ENCODE peak calls at places on chromosomes 6 and 20, in four cellular contexts. H is transverse colon, T is H1, E is A549. I is an unnamed sample.

GRCh38 chr20:35339007-35339406 is 46.8 kb upstream of the FAM83C start:
- DNase-seq in T (no peak), H (no peak), E (no peak), I (peak)

GRCh38 chr6:99185525-99185924 is 163.9 kb downstream of the FAXC start:
- DNase-seq in T (no peak), H (no peak), E (no peak), I (no peak)

GRCh38 chr6:144908004-144908403 is 622.9 kb downstream of the UTRN start:
- DNase-seq in T (no peak), E (no peak), H (no peak), I (no peak)

GRCh38 chr6:31877125-31877650 is 1.6 kb downstream of the SLC44A4 start:
- DNase-seq in T (no peak), H (peak), E (no peak), I (no peak)

GRCh38 chr20:16694176-16694575 is 35.6 kb upstream of the SNRPB2 start:
- DNase-seq in H (no peak), T (no peak), E (no peak), I (no peak)

GRCh38 chr6:67541591-67541990 is 1093.5 kb upstream of the ADGRB3 start:
- DNase-seq in E (no peak), T (no peak), H (no peak), I (no peak)

GRCh38 chr6:45411959-45412358 is 34.2 kb upstream of the SUPT3H start:
- DNase-seq in T (no peak), E (no peak), H (no peak), I (no peak)

GRCh38 chr20:35551485-35551884 is 9.6 kb downstream of the ERGIC3 start:
- DNase-seq in H (no peak), T (no peak), E (no peak), I (no peak)

GRCh38 chr6:42041131-42042055 is 8.9 kb upstream of the TAF8 start:
- DNase-seq in H (no peak), E (no peak), T (no peak), I (no peak)

GRCh38 chr6:72413884-72414283 is 208.0 kb upstream of the KCNQ5 start:
- DNase-seq in E (no peak), T (no peak), H (peak), I (no peak)

GRCh38 chr6:49497308-49497707 is 2.4 kb upstream of the GLYATL3 start:
- DNase-seq in E (no peak), T (no peak), H (no peak), I (no peak)
- TF ChIP-seq POLR2A in E (no peak), T (no peak), H (no peak), I (no peak)

DNA sequence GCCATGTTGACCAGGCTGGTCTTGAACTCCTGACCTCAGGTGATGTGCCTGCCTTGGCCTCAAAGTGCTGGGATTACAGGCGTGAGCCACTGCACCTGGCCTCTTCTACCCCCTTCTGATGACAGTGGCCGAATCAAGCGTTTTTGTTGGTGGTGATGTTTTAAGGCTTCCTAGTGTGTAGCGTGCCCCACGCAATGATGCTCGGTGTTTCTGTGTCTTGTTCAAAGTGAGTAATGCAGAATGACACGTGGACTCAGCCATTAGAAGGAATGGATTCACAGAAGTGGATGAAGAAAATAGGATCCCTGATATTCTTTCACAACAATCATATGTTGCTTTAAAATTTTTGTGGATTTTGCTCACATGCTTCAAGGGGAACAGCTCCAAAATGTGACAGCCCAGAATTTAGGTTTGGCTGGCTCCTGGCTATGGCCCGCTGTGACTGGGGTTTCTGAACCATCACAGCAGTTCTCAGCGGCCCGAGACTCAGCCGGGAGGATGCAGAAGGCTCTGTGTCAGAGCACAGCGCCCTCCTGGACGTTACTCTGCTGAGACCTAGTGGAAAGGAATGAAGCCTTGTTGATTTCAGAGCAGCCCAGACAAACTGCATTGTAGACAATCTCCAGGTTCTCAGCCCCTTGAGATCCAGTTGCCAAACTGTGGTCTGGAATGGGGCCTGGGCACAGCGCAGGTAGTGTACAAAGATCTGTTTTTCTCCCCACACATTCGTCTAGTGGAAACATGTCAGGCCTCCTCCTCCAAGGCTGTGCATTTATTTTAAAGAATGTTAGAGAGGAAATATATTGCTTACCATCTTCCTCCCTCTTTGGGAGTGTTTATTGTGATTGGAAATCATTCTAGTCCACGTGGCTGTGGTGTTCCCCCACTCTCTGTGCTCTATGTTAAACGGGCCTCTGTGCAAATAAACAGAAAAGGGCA is 57.5 kb upstream of the TIAM2 start:
- DNase-seq in E (no peak), T (no peak), H (no peak), I (no peak)
- TF ChIP-seq CTCF in E (no peak), T (peak), H (no peak), I (no peak)

GRCh38 chr20:2637246-2637645 is 15.2 kb upstream of the NOP56 start:
- DNase-seq in T (no peak), H (no peak), E (no peak), I (no peak)
- TF ChIP-seq POLR2A in T (no peak), H (no peak), E (no peak), I (no peak)

GRCh38 chr20:57938158-57939108 is 228.6 kb upstream of the PMEPA1 start:
- DNase-seq in H (no peak), E (no peak), T (no peak), I (no peak)
- TF ChIP-seq CTCF in H (no peak), E (no peak), T (peak), I (no peak)

GRCh38 chr6:23412770-23413169 is 713.2 kb upstream of the NRSN1 start:
- DNase-seq in T (no peak), E (no peak), H (no peak), I (no peak)

GRCh38 chr6:23414204-23414501 is 711.9 kb upstream of the NRSN1 start:
- DNase-seq in T (no peak), H (no peak), E (no peak), I (no peak)

GRCh38 chr6:23413327-23414203 is 712.5 kb upstream of the NRSN1 start:
- DNase-seq in E (no peak), H (no peak), T (no peak), I (no peak)

GRCh38 chr6:23414922-23415321 is 711.1 kb upstream of the NRSN1 start:
- DNase-seq in E (no peak), T (no peak), H (no peak), I (no peak)

DNA sequence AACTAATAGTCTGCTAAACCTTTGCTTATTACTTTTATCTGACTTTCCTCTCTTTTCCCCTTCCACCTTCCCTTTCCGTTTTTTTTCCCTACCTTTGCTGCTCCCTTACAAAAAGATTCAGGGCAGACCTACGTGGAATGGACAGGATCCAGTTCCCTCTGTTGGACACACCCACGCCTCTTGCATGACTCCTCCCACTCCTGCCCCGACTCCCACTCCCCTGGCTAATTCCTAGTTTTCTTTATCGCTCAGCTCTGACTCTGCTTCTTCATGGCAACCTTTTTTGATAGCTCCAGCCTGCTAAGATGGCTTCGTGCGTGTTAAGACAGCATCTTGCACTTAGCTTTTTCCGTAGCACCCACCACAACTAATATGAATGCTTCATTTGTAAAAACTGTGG is 715.6 kb upstream of the NRSN1 start:
- DNase-seq in T (no peak), E (no peak), H (no peak), I (no peak)
- TF ChIP-seq POLR2A in T (no peak), E (no peak), H (no peak), I (no peak)

DNA sequence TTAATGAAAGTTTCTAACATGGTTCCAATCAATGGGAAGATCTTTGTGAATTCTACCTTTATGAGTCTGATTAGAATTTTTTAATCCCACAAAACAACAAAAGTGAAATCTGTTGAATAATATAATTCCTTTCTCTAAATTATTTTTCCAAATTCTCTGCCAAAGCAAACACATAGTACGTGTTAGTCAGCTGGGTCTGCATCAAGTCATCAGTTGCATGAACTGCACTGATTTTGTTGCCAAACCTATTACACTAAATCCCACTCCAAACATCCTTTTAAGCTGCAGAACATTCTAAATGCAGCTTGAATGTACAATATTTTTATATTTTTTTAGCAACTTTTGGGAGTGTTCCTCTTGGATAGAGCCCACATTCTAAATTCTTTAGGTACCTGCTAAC is 199.0 kb upstream of the HSF2 start:
- DNase-seq in T (no peak), H (no peak), E (no peak), I (no peak)
- TF ChIP-seq CTCF in T (no peak), H (no peak), E (no peak), I (no peak)

DNA sequence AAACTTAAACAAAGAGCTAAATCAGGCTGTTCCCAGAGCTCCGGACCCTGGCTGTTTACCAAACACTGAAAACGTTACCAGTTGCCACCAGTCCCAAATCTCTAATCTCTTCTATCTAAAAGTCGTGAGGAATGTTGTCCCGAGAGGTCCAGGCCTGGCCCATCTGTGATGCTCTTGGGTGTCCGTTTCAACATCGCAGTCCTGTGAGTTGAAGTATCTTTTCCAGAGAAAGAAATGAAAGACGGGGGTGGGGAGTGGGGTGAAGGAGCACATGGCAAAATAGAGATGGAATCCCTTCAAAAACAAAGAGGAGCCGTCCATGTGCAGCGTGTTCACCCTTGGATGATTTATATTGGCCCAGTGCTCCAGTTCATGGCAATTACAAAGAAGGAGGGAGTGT is 111.9 kb downstream of the LY86 start:
- DNase-seq in E (no peak), T (no peak), H (no peak), I (no peak)
- TF ChIP-seq POLR2A in E (no peak), T (no peak), H (no peak), I (no peak)

GRCh38 chr20:60340232-60340631 is 382.0 kb downstream of the CDH26 start:
- DNase-seq in T (no peak), H (no peak), E (no peak), I (no peak)

GRCh38 chr20:60341062-60341461 is 382.8 kb downstream of the CDH26 start:
- DNase-seq in H (peak), E (no peak), T (no peak), I (no peak)

GRCh38 chr20:60349418-60349817 is 391.2 kb downstream of the CDH26 start:
- DNase-seq in H (no peak), E (no peak), T (no peak), I (no peak)

GRCh38 chr20:60345106-60345505 is 386.9 kb downstream of the CDH26 start:
- DNase-seq in T (no peak), H (no peak), E (no peak), I (peak)
- TF ChIP-seq CTCF in T (no peak), H (no peak), E (no peak), I (no peak)

GRCh38 chr20:3173582-3174441 is 463 bp upstream of the LZTS3 start:
- DNase-seq in E (peak), T (peak), H (peak), I (peak)

GRCh38 chr20:3172126-3172932 is 1.0 kb downstream of the LZTS3 start:
- DNase-seq in H (no peak), T (no peak), E (no peak), I (no peak)

GRCh38 chr20:3174442-3175263 is 1.3 kb upstream of the LZTS3 start:
- DNase-seq in T (peak), H (no peak), E (no peak), I (no peak)

GRCh38 chr20:3171391-3172125 is 1.8 kb downstream of the LZTS3 start:
- DNase-seq in H (no peak), E (no peak), T (no peak), I (no peak)

DNA sequence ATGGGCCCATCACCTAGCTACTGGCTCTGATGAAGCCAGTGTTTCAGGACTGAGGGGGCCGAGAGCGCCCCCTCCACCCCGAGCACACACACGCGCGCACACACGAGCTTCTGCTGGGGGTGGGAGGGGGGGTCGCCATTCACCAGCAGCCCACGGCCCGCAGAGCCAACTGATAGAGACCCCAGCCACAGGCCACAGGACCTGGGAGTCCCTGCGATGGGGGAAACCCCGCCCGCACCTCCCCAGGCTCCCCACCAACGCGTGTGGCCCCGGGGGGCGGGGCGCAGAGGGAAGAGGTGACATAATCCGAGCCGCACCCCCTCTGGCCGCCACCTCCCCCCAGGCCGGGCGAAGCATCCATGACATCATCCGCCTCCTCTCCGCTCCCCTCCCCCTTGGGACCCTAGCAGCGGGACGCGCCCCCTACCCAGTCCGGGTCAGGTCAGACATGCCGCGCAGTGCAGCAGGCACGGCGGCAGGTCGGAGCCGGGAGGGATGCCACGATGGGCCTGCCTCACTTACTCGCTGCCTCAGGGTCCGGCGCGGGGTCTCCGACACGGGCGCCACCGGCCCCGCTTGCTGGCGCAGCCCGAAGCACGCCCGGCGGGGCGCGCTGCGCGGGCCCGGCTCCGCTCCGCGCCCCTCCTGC is at the start of gene LZTS3:
- DNase-seq in E (peak), H (peak), T (peak), I (peak)
- TF ChIP-seq POLR2A in E (no peak), H (peak), T (peak), I (no peak)

I was measured in lower leg skin.